ENCODE peak calls at places on chromosome X, in six cellular contexts. Z is upper lobe of left lung, T is esophagus squamous epithelium, N is heart left ventricle, V is A549, I is IMR-90. X is an unnamed sample.

GRCh38 chrX:3549442-3549875 is 164.0 kb downstream of the PRKX start:
- DNase-seq in Z (no peak), T (no peak), N (peak; percentile 7), V (peak; percentile 61), I (peak; percentile 48), X (no peak)

GRCh38 chrX:134670241-134670811 is 12.1 kb upstream of the PLAC1 start:
- DNase-seq in Z (peak; percentile 68), T (no peak), N (no peak), V (peak; percentile 94), I (peak; percentile 83), X (no peak)

GRCh38 chrX:141839856-141840255 is 1.7 kb downstream of the MAGEC3 start:
- DNase-seq in Z (no peak), T (no peak), N (no peak), V (no peak), I (no peak), X (no peak)

GRCh38 chrX:37509349-37509748 is 62.1 kb upstream of the LANCL3 start:
- DNase-seq in Z (no peak), T (no peak), N (no peak), V (no peak), I (no peak), X (no peak)

GRCh38 chrX:16785247-16786138 is 773 bp upstream of the TXLNG start:
- DNase-seq in Z (peak; percentile 45), T (no peak), N (no peak), V (no peak), I (no peak), X (peak; percentile 38)

GRCh38 chrX:155768036-155768769 is 112.9 kb upstream of the VAMP7 start:
- DNase-seq in Z (no peak), T (no peak), N (no peak), V (peak; percentile 18), I (peak; percentile 35), X (no peak)

GRCh38 chrX:84501798-84502628 is at the start of gene HDX:
- DNase-seq in Z (peak; percentile 80), T (no peak), N (peak; percentile 85), V (peak; percentile 81), I (peak; percentile 81), X (peak; percentile 91)

GRCh38 chrX:15854080-15854655 is 445 bp downstream of the AP1S2 start:
- DNase-seq in Z (peak; percentile 73), T (peak; percentile 17), N (peak; percentile 48), V (peak; percentile 39), I (no peak), X (peak; percentile 61)

GRCh38 chrX:48508400-48509244 is at the start of gene PORCN:
- DNase-seq in Z (peak; percentile 83), T (peak; percentile 29), N (peak; percentile 88), V (peak; percentile 58), I (peak; percentile 35), X (peak; percentile 86)

GRCh38 chrX:148601034-148601433 is 100.6 kb downstream of the AFF2 start:
- DNase-seq in Z (no peak), T (no peak), N (no peak), V (no peak), I (no peak), X (no peak)

DNA sequence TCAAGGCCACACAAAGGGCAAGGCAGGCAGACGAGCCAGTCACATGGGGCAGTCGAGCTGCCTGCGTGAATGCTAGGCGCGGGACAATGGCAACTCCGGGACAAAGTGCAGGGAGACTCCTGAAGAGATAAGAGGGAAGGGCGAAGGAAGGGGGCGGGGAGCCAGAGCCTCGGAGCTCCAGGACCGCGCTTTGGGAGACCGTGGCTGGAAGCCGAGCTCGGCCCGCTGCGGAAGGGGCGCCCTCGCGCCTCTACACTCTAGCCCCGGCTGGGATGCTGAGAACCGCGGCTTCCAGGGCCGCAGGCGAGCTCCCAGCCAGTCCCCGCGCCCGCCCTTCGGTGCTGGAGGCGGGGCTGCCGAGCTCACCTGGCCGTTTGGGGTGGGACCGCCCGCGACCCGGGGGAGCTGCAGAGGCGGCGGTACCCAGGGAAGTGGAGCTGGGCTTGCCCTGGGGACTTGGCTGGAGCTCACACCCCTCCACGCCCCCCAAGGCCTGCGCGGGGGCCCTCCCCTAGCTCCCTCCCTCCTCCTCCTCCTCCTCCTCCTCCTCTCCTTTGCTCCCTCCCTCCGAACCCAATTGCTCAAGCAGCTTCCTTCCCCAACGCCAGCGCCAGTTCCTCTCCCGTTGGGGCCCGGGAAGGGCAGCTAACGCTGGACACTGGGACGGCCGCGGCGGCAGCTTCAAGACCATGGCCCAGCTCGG is at the start of gene SOWAHD:
- DNase-seq in Z (peak; percentile 62), T (no peak), N (peak; percentile 30), V (peak; percentile 21), I (no peak), X (peak; percentile 77)
- H3K4me1 ChIP-seq in Z (peaks cover 22% of the 10 kb centered on the region), T (no peaks in the 10 kb centered on the region), N (peaks cover 4% of the 10 kb centered on the region), V (peaks cover 2% of the 10 kb centered on the region), I (peaks cover 6% of the 10 kb centered on the region), X (no peaks in the 10 kb centered on the region)

GRCh38 chrX:130902783-130903613 is at the start of gene ENOX2:
- DNase-seq in Z (peak; percentile 96), T (peak; percentile 55), N (peak; percentile 93), V (peak; percentile 97), I (peak; percentile 96), X (peak; percentile 96)
- TF ChIP-seq POLR2A in Z (peak; percentile 64), T (no peak), N (peak; percentile 52), V (peak; percentile 68), I (peak; percentile 85), X (peak; percentile 22)

DNA sequence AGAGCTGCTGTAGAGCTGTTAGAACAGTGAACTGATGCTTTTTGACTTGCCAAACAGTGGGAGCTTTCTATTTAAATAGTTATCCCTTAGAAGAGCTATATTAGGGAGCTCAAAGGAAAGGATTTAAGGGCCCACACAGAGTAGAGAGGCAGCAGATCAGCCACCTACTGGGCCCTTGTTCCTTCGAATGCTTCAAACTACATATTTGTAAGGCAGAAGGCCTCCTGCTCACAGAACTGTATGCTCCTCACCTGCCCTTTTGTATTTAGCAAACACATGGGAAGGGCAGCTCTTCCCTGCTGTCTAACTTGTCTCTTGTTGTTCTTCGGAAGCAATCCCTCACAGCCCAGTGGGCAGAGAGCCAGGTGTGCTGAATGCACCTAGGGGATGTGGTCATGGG is 38.0 kb downstream of the IL1RAPL1 start:
- DNase-seq in Z (no peak), T (no peak), N (no peak), V (no peak), I (no peak), X (no peak)
- H3K4me1 ChIP-seq in Z (no peaks in the 10 kb centered on the region), T (no peaks in the 10 kb centered on the region), N (no peaks in the 10 kb centered on the region), V (no peaks in the 10 kb centered on the region), I (no peaks in the 10 kb centered on the region), X (no peaks in the 10 kb centered on the region)

GRCh38 chrX:40173662-40174593 is 76.2 kb upstream of the BCOR start:
- DNase-seq in Z (peak; percentile 83), T (peak; percentile 15), N (peak; percentile 34), V (no peak), I (no peak), X (peak; percentile 28)

GRCh38 chrX:40170830-40171512 is 73.2 kb upstream of the BCOR start:
- DNase-seq in Z (no peak), T (no peak), N (no peak), V (no peak), I (no peak), X (no peak)

GRCh38 chrX:40172980-40173661 is 75.4 kb upstream of the BCOR start:
- DNase-seq in Z (no peak), T (no peak), N (no peak), V (no peak), I (no peak), X (no peak)

GRCh38 chrX:40171513-40172168 is 73.9 kb upstream of the BCOR start:
- DNase-seq in Z (no peak), T (no peak), N (no peak), V (no peak), I (no peak), X (peak; percentile 41)

DNA sequence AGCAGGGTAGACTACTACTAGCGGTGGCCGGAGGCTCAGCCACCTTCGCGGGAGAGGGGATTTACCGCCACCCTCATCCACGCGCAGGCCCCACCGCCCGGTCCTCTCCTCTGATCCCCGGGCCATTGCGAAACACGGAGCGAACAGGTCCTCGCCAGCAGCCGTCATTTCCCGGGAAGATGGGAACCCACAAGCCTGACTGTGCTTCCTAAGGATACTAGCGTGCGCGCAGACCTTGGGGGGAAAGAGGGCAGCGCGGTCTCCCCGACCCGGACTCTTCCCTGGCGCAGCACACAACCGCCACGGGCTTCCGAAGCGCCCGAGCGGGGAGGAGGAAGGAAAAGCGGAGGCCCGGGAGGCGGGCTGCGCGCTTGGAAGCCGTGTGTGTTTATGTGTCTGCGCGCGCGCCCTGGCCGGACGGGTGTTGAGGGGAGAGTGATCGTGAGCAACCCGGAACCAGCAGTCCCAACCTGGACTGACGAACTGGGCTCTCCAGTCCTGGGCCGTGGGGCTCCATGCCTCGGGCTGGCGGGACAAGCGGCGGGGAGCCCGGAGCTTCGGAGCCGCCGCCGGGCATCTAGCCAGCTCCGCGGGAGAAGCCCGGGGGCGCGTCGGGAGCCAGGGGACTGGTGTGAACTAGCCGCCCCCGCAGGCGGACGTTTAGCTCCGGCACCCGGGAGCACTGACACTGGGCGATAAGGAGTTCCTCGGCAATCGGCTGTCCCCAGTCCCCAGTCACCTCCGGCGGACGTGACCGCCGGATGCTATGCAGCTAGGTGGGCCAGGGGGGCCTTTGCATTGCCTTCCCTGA is 74.6 kb upstream of the BCOR start:
- DNase-seq in Z (no peak), T (no peak), N (peak; percentile 70), V (no peak), I (peak; percentile 44), X (peak; percentile 63)
- TF ChIP-seq POLR2A in Z (peak; percentile 29), T (no peak), N (no peak), V (no peak), I (no peak), X (no peak)

DNA sequence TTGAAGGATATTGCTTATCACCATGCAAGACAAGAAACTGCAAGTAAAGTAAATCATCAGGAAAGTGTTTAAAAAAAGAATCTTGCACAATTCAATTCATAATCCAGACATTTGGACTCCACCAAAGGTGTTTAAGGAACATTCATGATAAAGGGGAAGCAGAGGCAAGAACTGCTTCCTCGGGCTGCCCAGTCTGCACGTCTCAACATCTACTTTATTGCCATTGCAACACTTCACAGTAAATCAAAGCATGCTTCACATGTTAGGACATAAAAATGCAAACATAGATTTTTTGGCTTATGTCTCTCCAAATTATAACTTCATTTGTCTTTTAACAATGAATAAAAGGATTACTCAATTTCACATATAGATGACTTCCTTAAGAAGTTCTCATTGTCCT is 42.5 kb downstream of the MID1 start:
- DNase-seq in Z (no peak), T (no peak), N (no peak), V (no peak), I (no peak), X (no peak)
- H3K4me1 ChIP-seq in Z (peaks cover 5% of the 10 kb centered on the region), T (no peaks in the 10 kb centered on the region), N (peaks cover 33% of the 10 kb centered on the region), V (peaks cover 94% of the 10 kb centered on the region), I (peaks cover 7% of the 10 kb centered on the region), X (peaks cover 3% of the 10 kb centered on the region)

DNA sequence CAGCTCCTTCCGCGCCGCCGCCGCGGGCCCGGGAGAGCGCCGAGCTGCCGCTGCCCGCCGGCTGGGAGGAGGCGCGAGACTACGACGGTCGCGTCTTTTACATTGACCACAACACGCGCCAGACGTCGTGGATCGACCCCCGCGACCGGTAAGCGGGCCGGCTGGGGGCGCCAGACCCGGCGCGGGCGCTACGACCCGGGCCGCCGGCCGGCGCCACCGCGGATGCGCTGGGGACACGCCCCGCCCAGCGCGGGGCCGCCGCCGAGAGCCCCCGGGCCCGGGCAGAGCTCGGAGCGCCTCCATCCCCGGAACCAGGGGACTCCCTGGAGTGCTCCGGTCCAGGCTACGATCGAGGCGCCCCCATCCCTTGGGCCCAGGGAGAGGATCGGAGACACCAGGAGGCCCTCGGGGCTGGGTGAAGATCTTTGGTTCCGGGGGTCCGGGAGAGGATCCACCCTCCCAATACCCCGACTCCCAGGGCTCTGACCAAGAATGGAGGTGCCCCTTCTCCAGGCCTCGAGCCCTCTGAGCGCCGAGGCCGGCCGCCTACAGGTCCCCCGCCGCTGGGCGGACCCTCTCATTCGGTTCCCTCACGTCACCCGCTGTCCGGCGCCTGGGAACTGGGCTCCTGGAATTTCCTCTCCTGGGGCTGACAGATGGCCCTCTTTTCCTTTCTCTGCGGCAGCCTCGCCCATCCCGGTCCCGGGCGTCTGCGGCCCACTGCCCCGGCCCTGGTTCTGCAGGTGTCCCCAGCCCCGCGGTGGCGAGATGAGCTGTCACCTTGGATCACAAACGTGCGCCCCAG is 48.8 kb downstream of the CLDN34 start:
- DNase-seq in Z (no peak), T (no peak), N (peak; percentile 72), V (peak; percentile 40), I (peak; percentile 35), X (no peak)
- TF ChIP-seq POLR2A in Z (no peak), T (no peak), N (no peak), V (no peak), I (peak; percentile 76), X (no peak)